ENCODE peak calls at places on chromosomes 7 and 10, in nine cellular contexts. H, R, D, B, Y, U, L, O and Q are unnamed samples.

GRCh38 chr10:101216207-101216607 is 13.1 kb downstream of the LBX1 start:
- DNase-seq in H (no peak), R (peak), D (no peak), B (no peak), Y (no peak), U (no peak), L (no peak), O (no peak), Q (no peak)

GRCh38 chr7:102849538-102849937 is 63.3 kb upstream of the LRRC17 start:
- DNase-seq in H (no peak), R (no peak), D (no peak), B (no peak), Y (no peak), U (no peak), L (no peak), O (no peak), Q (no peak)

GRCh38 chr7:46297515-46297914 is 376.4 kb upstream of the IGFBP3 start:
- DNase-seq in H (no peak), R (no peak), D (no peak), B (no peak), Y (no peak), U (no peak), L (no peak), O (no peak), Q (no peak)

GRCh38 chr10:34954142-34954541 is 136.0 kb downstream of the CUL2 start:
- DNase-seq in H (no peak), R (no peak), D (no peak), B (no peak), Y (no peak), U (no peak), L (no peak), O (no peak), Q (no peak)

GRCh38 chr10:126433351-126433750 is 45.1 kb upstream of the ADAM12 start:
- DNase-seq in H (no peak), R (no peak), D (no peak), B (no peak), Y (no peak), U (no peak), L (no peak), O (no peak), Q (no peak)

GRCh38 chr7:69430502-69431145 is 167.7 kb upstream of the AUTS2 start:
- DNase-seq in H (peak), R (peak), D (no peak), B (no peak), Y (no peak), U (no peak), L (peak), O (no peak), Q (peak)

GRCh38 chr7:128672927-128673517 is 930 bp downstream of the GARIN1A start:
- DNase-seq in H (no peak), R (peak), D (no peak), B (no peak), Y (no peak), U (peak), L (peak), O (no peak), Q (no peak)

GRCh38 chr7:80699656-80700318 is 61.3 kb downstream of the CD36 start:
- DNase-seq in H (no peak), R (no peak), D (no peak), B (no peak), Y (no peak), U (peak), L (no peak), O (no peak), Q (peak)

GRCh38 chr10:5528989-5529701 is 4.4 kb downstream of the CALML3 start:
- DNase-seq in H (no peak), R (no peak), D (no peak), B (no peak), Y (no peak), U (no peak), L (no peak), O (no peak), Q (no peak)

GRCh38 chr10:123103944-123104343 is 31.8 kb upstream of the HMX3 start:
- DNase-seq in H (no peak), R (no peak), D (no peak), B (no peak), Y (no peak), U (no peak), L (no peak), O (no peak), Q (no peak)

GRCh38 chr10:72719941-72720592 is 28.1 kb downstream of the MCU start:
- DNase-seq in H (no peak), R (no peak), D (no peak), B (no peak), Y (no peak), U (no peak), L (no peak), O (no peak), Q (no peak)

GRCh38 chr10:13893926-13894325 is 307.2 kb downstream of the PRPF18 start:
- DNase-seq in H (no peak), R (no peak), D (no peak), B (no peak), Y (no peak), U (no peak), L (no peak), O (no peak), Q (no peak)

GRCh38 chr7:70655694-70656093 is 476.2 kb upstream of the GALNT17 start:
- DNase-seq in H (no peak), R (no peak), D (no peak), B (no peak), Y (no peak), U (no peak), L (no peak), O (no peak), Q (no peak)

GRCh38 chr7:151177310-151177709 is 9.7 kb downstream of the ASB10 start:
- DNase-seq in H (no peak), R (no peak), D (no peak), B (no peak), Y (no peak), U (no peak), L (no peak), O (no peak), Q (no peak)

GRCh38 chr10:28668363-28669226 is 8.7 kb upstream of the BAMBI start:
- DNase-seq in H (peak), R (peak), D (peak), B (no peak), Y (no peak), U (peak), L (no peak), O (no peak), Q (peak)

GRCh38 chr10:103665439-103665838 is 171.9 kb downstream of the NEURL1 start:
- DNase-seq in H (peak), R (no peak), D (no peak), B (no peak), Y (no peak), U (no peak), L (no peak), O (no peak), Q (no peak)

GRCh38 chr10:11547111-11547625 is 64.3 kb downstream of the USP6NL start:
- DNase-seq in H (no peak), R (no peak), D (no peak), B (no peak), Y (no peak), U (peak), L (no peak), O (no peak), Q (no peak)

GRCh38 chr10:18079665-18080295 is 60.4 kb upstream of the CACNB2 start:
- DNase-seq in H (no peak), R (no peak), D (no peak), B (no peak), Y (no peak), U (peak), L (no peak), O (no peak), Q (no peak)

GRCh38 chr10:119444866-119445265 is 97.7 kb downstream of the RGS10 start:
- DNase-seq in H (no peak), R (no peak), D (no peak), B (no peak), Y (no peak), U (no peak), L (no peak), O (no peak), Q (peak)

GRCh38 chr10:125084191-125085186 is 75.9 kb downstream of the CTBP2 start:
- DNase-seq in H (peak), R (no peak), D (no peak), B (peak), Y (no peak), U (peak), L (no peak), O (no peak), Q (peak)

GRCh38 chr10:102241444-102242117 is at the start of gene PITX3:
- DNase-seq in H (peak), R (peak), D (peak), B (no peak), Y (peak), U (peak), L (peak), O (peak), Q (peak)

GRCh38 chr10:52019078-52019644 is 294.9 kb upstream of the DKK1 start:
- DNase-seq in H (no peak), R (peak), D (no peak), B (no peak), Y (no peak), U (no peak), L (no peak), O (no peak), Q (peak)

GRCh38 chr7:11843113-11843765 is 11.2 kb upstream of the THSD7A start:
- DNase-seq in H (no peak), R (no peak), D (no peak), B (no peak), Y (no peak), U (no peak), L (no peak), O (no peak), Q (no peak)

GRCh38 chr7:131620673-131621609 is 64.5 kb upstream of the PODXL start:
- DNase-seq in H (no peak), R (no peak), D (no peak), B (no peak), Y (no peak), U (no peak), L (no peak), O (no peak), Q (peak)

GRCh38 chr7:147510913-147511312 is 1079.7 kb upstream of the C7orf33 start:
- DNase-seq in H (no peak), R (no peak), D (no peak), B (no peak), Y (no peak), U (peak), L (no peak), O (no peak), Q (no peak)

GRCh38 chr7:107924841-107925490 is 34.0 kb downstream of the DLD start:
- DNase-seq in H (no peak), R (no peak), D (no peak), B (no peak), Y (no peak), U (no peak), L (no peak), O (no peak), Q (peak)

GRCh38 chr10:131880016-131880590 is 20.7 kb upstream of the PPP2R2D start:
- DNase-seq in H (no peak), R (no peak), D (no peak), B (no peak), Y (no peak), U (no peak), L (no peak), O (no peak), Q (no peak)

GRCh38 chr10:91925022-91925320 is 1.4 kb downstream of the BTAF1 start:
- DNase-seq in H (no peak), R (no peak), D (no peak), B (no peak), Y (no peak), U (no peak), L (no peak), O (no peak), Q (no peak)